ENCODE peak calls at places on chromosomes 13 and 19, in four cellular contexts. E, G, J and R are unnamed samples.

GRCh38 chr13:34207334-34207733 is 389.4 kb downstream of the RFC3 start:
- DNase-seq in E (no peak), G (no peak), J (no peak), R (no peak)

GRCh38 chr19:54141356-54141755 is 3.8 kb downstream of the CNOT3 start:
- DNase-seq in E (no peak), G (no peak), J (no peak), R (no peak)

GRCh38 chr13:20487927-20488326 is 37.7 kb downstream of the CRYL1 start:
- DNase-seq in E (no peak), G (no peak), J (no peak), R (no peak)

GRCh38 chr13:50678464-50679162 is 164.9 kb downstream of the DLEU7 start:
- DNase-seq in E (no peak), G (no peak), J (no peak), R (no peak)

GRCh38 chr13:92991687-92992086 is 234.9 kb upstream of the GPC6 start:
- DNase-seq in E (no peak), G (no peak), J (no peak), R (no peak)

GRCh38 chr13:92963029-92963428 is 263.6 kb upstream of the GPC6 start:
- DNase-seq in E (no peak), G (no peak), J (no peak), R (no peak)

GRCh38 chr19:43765109-43765876 is 10.5 kb upstream of the SMG9 start:
- DNase-seq in E (peak), G (peak), J (peak), R (no peak)

GRCh38 chr19:19474950-19475781 is 40.2 kb downstream of the TSSK6 start:
- DNase-seq in E (no peak), G (no peak), J (no peak), R (peak)

GRCh38 chr13:20428666-20429644 is 96.7 kb downstream of the CRYL1 start:
- DNase-seq in E (no peak), G (no peak), J (no peak), R (no peak)

GRCh38 chr13:74206061-74206561 is 71.9 kb upstream of the KLF12 start:
- DNase-seq in E (no peak), G (no peak), J (no peak), R (no peak)

GRCh38 chr13:34816118-34816517 is 126.0 kb upstream of the NBEA start:
- DNase-seq in E (no peak), G (no peak), J (no peak), R (peak)

GRCh38 chr19:52138614-52139290 is 986 bp downstream of the ZNF616 start:
- DNase-seq in E (no peak), G (peak), J (peak), R (peak)

DNA sequence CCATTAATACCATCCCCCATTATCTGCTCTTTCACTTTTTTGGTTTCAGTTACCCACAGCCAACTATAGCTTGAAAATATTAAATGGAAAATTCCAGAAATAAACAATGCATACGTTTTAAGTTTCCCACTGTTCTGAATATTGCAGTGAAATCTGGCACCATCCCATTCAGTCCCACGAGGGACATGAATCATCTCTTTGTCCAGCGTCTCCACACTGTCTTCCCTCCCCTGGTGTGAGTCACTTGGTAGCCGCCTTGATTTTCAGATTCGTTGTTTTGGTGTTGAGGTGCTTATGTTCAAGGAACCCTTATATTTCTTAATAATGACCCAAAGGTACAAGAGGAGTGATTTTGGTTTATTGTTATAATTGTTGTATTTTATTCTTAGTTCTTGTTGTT is 246.1 kb downstream of the DCT start:
- DNase-seq in E (no peak), G (no peak), J (no peak), R (no peak)
- TF ChIP-seq TCF7 in E (no peak), G (no peak), J (no peak), R (no peak)

DNA sequence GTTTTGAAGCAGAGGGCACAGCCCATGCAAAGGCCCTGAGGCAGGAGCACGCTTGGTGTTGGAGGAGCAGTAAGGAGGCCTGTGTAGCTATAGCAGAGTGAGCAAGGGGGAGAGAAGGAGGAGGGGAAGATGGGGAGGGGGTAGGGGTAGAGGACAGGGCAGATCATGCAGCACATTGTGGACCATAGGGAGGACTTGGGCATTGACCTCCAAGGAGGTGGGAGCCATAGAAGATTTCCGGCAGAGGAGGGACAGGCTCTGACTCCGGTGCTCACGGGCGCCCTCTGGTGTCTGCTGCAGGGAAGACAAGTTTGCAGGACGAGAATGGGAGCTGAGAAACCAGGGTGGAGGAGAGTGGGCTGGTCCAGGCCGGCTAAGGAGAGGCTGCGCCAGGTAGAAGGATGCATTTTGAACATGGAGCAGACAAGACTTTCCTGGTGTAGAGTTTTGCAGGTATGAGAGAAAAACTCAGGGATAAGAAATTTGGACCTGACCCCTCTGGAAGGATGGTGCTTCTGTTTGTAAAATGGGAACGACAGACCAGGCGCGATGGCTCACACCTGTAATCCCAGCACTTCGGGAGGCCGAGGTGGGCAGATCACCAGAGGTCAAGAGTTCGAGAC is 13.7 kb upstream of the CREB3L3 start:
- DNase-seq in E (peak), G (peak), J (peak), R (peak)
- TF ChIP-seq CTCF in E (peak), G (peak), J (peak), R (peak)

DNA sequence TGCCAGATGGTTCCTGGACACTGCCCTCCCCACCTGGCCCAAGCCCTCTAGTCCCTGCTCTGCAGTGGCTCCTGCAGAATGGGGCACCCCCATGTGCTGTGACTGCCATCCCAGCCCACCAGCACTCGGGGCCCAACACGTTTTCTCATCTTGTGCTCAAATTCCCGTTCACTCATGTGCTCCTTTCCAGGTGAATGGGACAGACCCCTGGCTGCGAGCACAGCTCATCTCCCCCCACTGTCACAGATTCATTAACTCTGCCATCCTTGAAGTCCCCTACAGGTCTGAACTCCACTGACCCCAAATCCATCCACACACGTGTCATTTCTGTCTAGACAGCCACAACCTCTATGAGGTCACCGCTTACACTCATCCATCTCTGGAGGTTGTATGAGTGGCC is 23.6 kb downstream of the TUBA3C start:
- DNase-seq in E (no peak), G (no peak), J (no peak), R (no peak)
- TF ChIP-seq TCF7 in E (no peak), G (no peak), J (no peak), R (no peak)

GRCh38 chr19:49344516-49345423 is 9.6 kb downstream of the CD37 start:
- DNase-seq in E (no peak), G (no peak), J (no peak), R (no peak)

GRCh38 chr19:49340069-49340864 is 5.1 kb downstream of the CD37 start:
- DNase-seq in E (peak), G (peak), J (peak), R (peak)

GRCh38 chr19:49342291-49342721 is 7.1 kb downstream of the CD37 start:
- DNase-seq in E (no peak), G (no peak), J (no peak), R (no peak)

GRCh38 chr19:49340865-49341718 is 5.9 kb downstream of the CD37 start:
- DNase-seq in E (no peak), G (no peak), J (no peak), R (no peak)

DNA sequence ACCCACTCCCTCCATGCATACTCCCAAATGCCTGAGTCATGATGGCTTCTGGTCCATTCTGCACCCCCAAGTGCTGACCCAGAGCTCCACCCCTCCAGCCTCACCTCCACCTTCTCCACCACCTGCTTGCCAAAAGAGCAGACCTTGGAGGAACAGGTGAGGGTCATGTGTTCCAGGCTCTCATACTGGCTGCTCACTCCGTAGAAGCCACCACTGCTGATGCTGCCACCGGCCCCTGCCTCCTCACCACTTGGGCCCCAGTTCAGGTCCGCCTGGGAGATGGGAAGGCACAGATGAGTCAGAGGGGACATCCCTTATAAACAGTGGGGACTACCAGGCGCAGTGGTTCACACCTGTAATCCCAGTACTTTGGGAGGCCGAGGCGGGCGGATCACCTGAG is 7.9 kb downstream of the CD37 start:
- DNase-seq in E (no peak), G (no peak), J (no peak), R (no peak)
- TF ChIP-seq CTCF in E (no peak), G (no peak), J (no peak), R (no peak)

GRCh38 chr19:20664917-20665781 is 3.8 kb upstream of the ZNF626 start:
- DNase-seq in E (no peak), G (no peak), J (peak), R (peak)
- TF ChIP-seq TCF7 in E (no peak), G (no peak), J (no peak), R (no peak)

GRCh38 chr19:38850976-38851621 is 1.3 kb upstream of the HNRNPL start:
- DNase-seq in E (no peak), G (no peak), J (no peak), R (peak)

GRCh38 chr19:38851622-38852230 is 1.9 kb upstream of the HNRNPL start:
- DNase-seq in E (no peak), G (peak), J (peak), R (peak)

GRCh38 chr19:38850231-38850975 is 617 bp upstream of the HNRNPL start:
- DNase-seq in E (peak), G (peak), J (peak), R (peak)

GRCh38 chr19:38853214-38853613 is 3.4 kb upstream of the HNRNPL start:
- DNase-seq in E (no peak), G (no peak), J (no peak), R (no peak)

DNA sequence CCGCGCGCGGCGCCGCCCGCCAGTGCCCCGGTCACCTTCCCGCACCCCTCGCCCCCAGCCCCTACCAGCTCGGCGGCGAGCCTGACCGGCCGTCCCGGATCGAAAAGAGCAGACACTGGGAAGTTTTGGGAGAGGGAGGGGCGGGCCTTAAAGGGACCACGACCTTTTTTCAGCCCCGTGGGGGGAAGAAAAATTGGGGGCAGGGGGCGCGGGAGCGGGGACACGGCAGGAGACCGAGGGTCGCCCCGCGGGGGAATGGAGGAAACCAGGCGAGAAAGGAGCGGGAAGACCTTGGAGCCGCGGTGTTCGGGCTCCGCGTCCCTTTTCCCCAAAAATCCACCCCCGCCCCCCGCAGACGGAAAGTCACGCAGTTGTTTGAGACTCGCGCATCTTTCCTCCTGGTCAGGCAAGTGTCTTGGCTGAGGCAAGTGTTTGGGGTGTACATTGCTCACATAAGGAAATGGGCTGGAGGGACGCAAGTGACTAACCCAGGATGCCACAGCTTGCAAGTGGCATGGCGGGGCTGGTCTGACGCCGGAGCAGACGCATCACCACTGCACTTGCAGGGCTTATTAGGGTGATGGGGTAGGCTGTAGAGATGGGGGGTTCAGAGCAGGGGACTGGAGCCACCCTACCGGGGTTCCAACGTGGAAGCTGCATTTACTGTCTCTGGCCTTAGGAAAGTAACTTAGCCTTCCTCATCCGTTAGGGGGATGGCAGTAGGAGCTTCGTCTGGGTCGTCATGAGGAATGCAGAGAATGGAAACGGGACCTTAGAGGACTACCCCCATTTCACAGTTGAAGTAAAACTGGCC is 2.7 kb upstream of the HNRNPL start:
- DNase-seq in E (no peak), G (peak), J (no peak), R (peak)
- TF ChIP-seq CTCF in E (no peak), G (no peak), J (peak), R (no peak)

GRCh38 chr13:22735381-22735995 is 445.3 kb upstream of the SGCG start:
- DNase-seq in E (no peak), G (no peak), J (no peak), R (no peak)
- TF ChIP-seq TCF7 in E (no peak), G (no peak), J (no peak), R (no peak)

DNA sequence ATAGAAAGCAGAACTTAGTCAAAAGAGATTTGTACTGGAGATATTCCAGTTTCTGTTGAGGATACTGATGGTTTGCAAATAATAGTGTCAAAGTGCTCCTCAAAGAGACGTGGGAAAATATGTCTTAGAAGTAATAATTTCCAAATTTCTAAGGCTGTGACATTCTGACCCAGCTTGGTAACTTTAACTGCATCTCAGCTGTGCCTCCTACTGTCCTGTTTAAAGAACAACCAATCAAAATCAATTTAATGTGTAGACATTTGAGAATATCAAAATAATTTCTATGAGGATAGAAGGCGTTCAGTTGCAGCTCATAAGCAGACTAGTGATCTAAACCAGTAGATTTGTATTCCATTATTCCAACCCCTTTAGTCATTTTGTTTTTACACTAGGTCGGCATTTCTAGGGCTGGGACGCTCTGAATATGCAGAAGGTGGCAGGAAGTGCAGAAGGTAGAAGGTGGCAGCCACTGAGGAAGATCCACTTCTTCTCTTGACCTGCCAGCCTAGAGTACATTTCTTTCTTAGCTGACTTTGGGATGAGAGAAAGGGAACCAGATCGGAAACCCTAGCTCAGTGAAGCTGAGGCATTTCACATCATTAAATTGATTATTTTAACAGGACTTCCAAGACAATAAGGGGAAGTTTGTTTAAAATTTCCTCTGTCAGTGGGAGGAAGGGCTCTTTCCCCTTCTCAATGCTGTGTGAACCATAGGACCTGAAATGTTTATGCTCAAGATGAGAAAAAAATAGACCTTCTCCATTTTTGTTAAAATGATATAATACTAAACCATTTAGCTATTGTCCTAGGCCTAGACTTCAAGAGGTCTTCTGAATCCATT is 67.5 kb downstream of the COL4A1 start:
- DNase-seq in E (no peak), G (no peak), J (no peak), R (no peak)
- TF ChIP-seq CTCF in E (no peak), G (no peak), J (no peak), R (no peak)